ENCODE peak calls at places on chromosome X, in eight cellular contexts. One of them, this sample, is unnamed.
A peak's percentile ranks its signal among the peaks of the same experiment; 100 is the strongest.

GRCh38 chrX:56564921-56565861 is 1.8 kb downstream of the UBQLN2 start:
- DNase-seq in HFF-Myc: no peak
- DNase-seq in breast epithelium: no peak
- DNase-seq in non-pigmented ciliary epithelial cell: no peak
- DNase-seq in T-cell: no peak
- DNase-seq in NB4: no peak
- DNase-seq in myocyte: peak; percentile 54
- DNase-seq in Peyer's patch: no peak
- DNase-seq in this sample: no peak

GRCh38 chrX:9339603-9340569 is 125.0 kb upstream of the TBL1X start:
- DNase-seq in myocyte: peak; percentile 56
- DNase-seq in NB4: peak; percentile 40
- DNase-seq in non-pigmented ciliary epithelial cell: no peak
- DNase-seq in Peyer's patch: peak; percentile 46
- DNase-seq in HFF-Myc: no peak
- DNase-seq in T-cell: peak; percentile 47
- DNase-seq in breast epithelium: no peak
- DNase-seq in this sample: no peak

GRCh38 chrX:468979-469378 is 82.3 kb upstream of the PPP2R3B start:
- DNase-seq in myocyte: no peak
- DNase-seq in HFF-Myc: no peak
- DNase-seq in NB4: peak; percentile 18
- DNase-seq in breast epithelium: no peak
- DNase-seq in non-pigmented ciliary epithelial cell: no peak
- DNase-seq in T-cell: no peak
- DNase-seq in Peyer's patch: no peak
- DNase-seq in this sample: no peak

GRCh38 chrX:49919617-49920016 is 2.8 kb upstream of the CLCN5 start:
- DNase-seq in breast epithelium: no peak
- DNase-seq in Peyer's patch: peak; percentile 33
- DNase-seq in non-pigmented ciliary epithelial cell: no peak
- DNase-seq in myocyte: peak; percentile 28
- DNase-seq in HFF-Myc: no peak
- DNase-seq in NB4: peak; percentile 32
- DNase-seq in T-cell: peak; percentile 24
- DNase-seq in this sample: peak; percentile 60

GRCh38 chrX:1249101-1249887 is 19.3 kb upstream of the CSF2RA start:
- DNase-seq in Peyer's patch: peak; percentile 42
- DNase-seq in non-pigmented ciliary epithelial cell: no peak
- DNase-seq in T-cell: peak; percentile 69
- DNase-seq in myocyte: peak; percentile 42
- DNase-seq in NB4: peak; percentile 96
- DNase-seq in breast epithelium: no peak
- DNase-seq in HFF-Myc: peak; percentile 70
- DNase-seq in this sample: peak; percentile 19

GRCh38 chrX:129577473-129577872 is 37.4 kb downstream of the OCRL start:
- DNase-seq in T-cell: no peak
- DNase-seq in non-pigmented ciliary epithelial cell: peak; percentile 55
- DNase-seq in HFF-Myc: peak; percentile 20
- DNase-seq in myocyte: peak; percentile 63
- DNase-seq in NB4: no peak
- DNase-seq in breast epithelium: no peak
- DNase-seq in Peyer's patch: no peak
- DNase-seq in this sample: peak; percentile 79

GRCh38 chrX:104330966-104331365 is 76.2 kb upstream of the ESX1 start:
- DNase-seq in non-pigmented ciliary epithelial cell: no peak
- DNase-seq in myocyte: peak; percentile 26
- DNase-seq in Peyer's patch: no peak
- DNase-seq in HFF-Myc: no peak
- DNase-seq in T-cell: no peak
- DNase-seq in NB4: no peak
- DNase-seq in breast epithelium: no peak
- DNase-seq in this sample: peak; percentile 82

GRCh38 chrX:20260885-20261284 is 5.8 kb downstream of the RPS6KA3 start:
- DNase-seq in breast epithelium: no peak
- DNase-seq in myocyte: no peak
- DNase-seq in HFF-Myc: no peak
- DNase-seq in T-cell: no peak
- DNase-seq in non-pigmented ciliary epithelial cell: no peak
- DNase-seq in Peyer's patch: no peak
- DNase-seq in NB4: no peak
- DNase-seq in this sample: no peak

GRCh38 chrX:48909703-48910102 is 1.7 kb downstream of the SLC35A2 start:
- DNase-seq in myocyte: no peak
- DNase-seq in T-cell: no peak
- DNase-seq in non-pigmented ciliary epithelial cell: no peak
- DNase-seq in NB4: no peak
- DNase-seq in breast epithelium: no peak
- DNase-seq in Peyer's patch: no peak
- DNase-seq in HFF-Myc: no peak
- DNase-seq in this sample: no peak

GRCh38 chrX:8242431-8242830 is 71.4 kb upstream of the VCX2 start:
- DNase-seq in Peyer's patch: no peak
- DNase-seq in non-pigmented ciliary epithelial cell: no peak
- DNase-seq in NB4: no peak
- DNase-seq in T-cell: no peak
- DNase-seq in HFF-Myc: no peak
- DNase-seq in breast epithelium: no peak
- DNase-seq in myocyte: no peak
- DNase-seq in this sample: no peak

GRCh38 chrX:40880712-40881111 is 145.4 kb upstream of the MED14 start:
- DNase-seq in HFF-Myc: no peak
- DNase-seq in T-cell: no peak
- DNase-seq in NB4: no peak
- DNase-seq in myocyte: no peak
- DNase-seq in non-pigmented ciliary epithelial cell: no peak
- DNase-seq in Peyer's patch: no peak
- DNase-seq in breast epithelium: no peak
- DNase-seq in this sample: no peak

GRCh38 chrX:26871967-26872366 is 591.2 kb downstream of the PPP4R3C start:
- DNase-seq in non-pigmented ciliary epithelial cell: no peak
- DNase-seq in Peyer's patch: no peak
- DNase-seq in T-cell: no peak
- DNase-seq in HFF-Myc: no peak
- DNase-seq in breast epithelium: no peak
- DNase-seq in myocyte: no peak
- DNase-seq in NB4: no peak
- DNase-seq in this sample: no peak

GRCh38 chrX:63754141-63754859 is 30.7 kb downstream of the ARHGEF9 start:
- DNase-seq in NB4: peak; percentile 44
- DNase-seq in HFF-Myc: no peak
- DNase-seq in Peyer's patch: peak; percentile 26
- DNase-seq in T-cell: peak; percentile 30
- DNase-seq in breast epithelium: no peak
- DNase-seq in non-pigmented ciliary epithelial cell: no peak
- DNase-seq in myocyte: peak; percentile 15
- DNase-seq in this sample: peak; percentile 12

GRCh38 chrX:96407043-96407442 is 277.6 kb upstream of the DIAPH2 start:
- DNase-seq in non-pigmented ciliary epithelial cell: no peak
- DNase-seq in Peyer's patch: no peak
- DNase-seq in breast epithelium: no peak
- DNase-seq in myocyte: peak; percentile 36
- DNase-seq in T-cell: no peak
- DNase-seq in NB4: no peak
- DNase-seq in HFF-Myc: no peak
- DNase-seq in this sample: peak; percentile 17

GRCh38 chrX:47091149-47091775 is 13.0 kb downstream of the RGN start:
- DNase-seq in Peyer's patch: no peak
- DNase-seq in T-cell: no peak
- DNase-seq in NB4: peak; percentile 32
- DNase-seq in non-pigmented ciliary epithelial cell: no peak
- DNase-seq in HFF-Myc: no peak
- DNase-seq in breast epithelium: no peak
- DNase-seq in myocyte: peak; percentile 1
- DNase-seq in this sample: peak; percentile 10

GRCh38 chrX:43969504-43970501 is 3.4 kb downstream of the NDP start:
- DNase-seq in myocyte: peak; percentile 85
- DNase-seq in non-pigmented ciliary epithelial cell: no peak
- DNase-seq in HFF-Myc: no peak
- DNase-seq in NB4: peak; percentile 2
- DNase-seq in breast epithelium: no peak
- DNase-seq in T-cell: no peak
- DNase-seq in Peyer's patch: no peak
- DNase-seq in this sample: peak; percentile 14